ENCODE peak calls at places on chromosomes 6 and 20, in six cellular contexts. H, P, F, V, D and K are unnamed samples. For H3K4me1, the result is how much of the 10 kb centered on the place peaks cover.

GRCh38 chr20:35661013-35661412 is 3.7 kb downstream of the CPNE1 start:
- DNase-seq in H (no peak), P (no peak), F (no peak), V (no peak), D (no peak), K (no peak)

GRCh38 chr6:91660893-91661292 is 1074.0 kb upstream of the MAP3K7 start:
- DNase-seq in H (no peak), P (no peak), F (no peak), V (no peak), D (no peak), K (no peak)

GRCh38 chr20:607476-607875 is 2.6 kb downstream of the TCF15 start:
- DNase-seq in H (no peak), P (no peak), F (no peak), V (no peak), D (no peak), K (no peak)

GRCh38 chr6:74248966-74249365 is 553.0 kb downstream of the CD109 start:
- DNase-seq in H (no peak), P (no peak), F (no peak), V (peak), D (no peak), K (no peak)

GRCh38 chr6:34170341-34170740 is 24.5 kb upstream of the GRM4 start:
- DNase-seq in H (no peak), P (no peak), F (no peak), V (peak), D (no peak), K (no peak)

GRCh38 chr6:51570168-51570921 is 517.1 kb downstream of the PKHD1 start:
- DNase-seq in H (no peak), P (no peak), F (no peak), V (no peak), D (no peak), K (no peak)

GRCh38 chr20:50663095-50663821 is 28.1 kb downstream of the RIPOR3 start:
- DNase-seq in H (no peak), P (peak), F (no peak), V (no peak), D (peak), K (peak)

GRCh38 chr20:64188071-64188470 is 23.8 kb downstream of the MYT1 start:
- DNase-seq in H (no peak), P (no peak), F (no peak), V (no peak), D (no peak), K (no peak)

GRCh38 chr20:6828794-6829423 is 61.4 kb downstream of the BMP2 start:
- DNase-seq in H (peak), P (peak), F (peak), V (peak), D (peak), K (no peak)

GRCh38 chr6:170175644-170176620 is 114.9 kb downstream of the DLL1 start:
- DNase-seq in H (no peak), P (no peak), F (no peak), V (no peak), D (no peak), K (peak)

GRCh38 chr6:145318952-145319351 is 416.4 kb downstream of the EPM2A start:
- DNase-seq in H (no peak), P (no peak), F (no peak), V (no peak), D (no peak), K (no peak)

GRCh38 chr6:134119481-134119880 is 67.1 kb upstream of the SLC2A12 start:
- DNase-seq in H (no peak), P (no peak), F (no peak), V (no peak), D (no peak), K (no peak)

GRCh38 chr20:50313827-50314226 is 123.2 kb downstream of the CEBPB start:
- DNase-seq in H (no peak), P (no peak), F (no peak), V (no peak), D (no peak), K (peak)

GRCh38 chr6:37192669-37193068 is 22.7 kb downstream of the PIM1 start:
- DNase-seq in H (no peak), P (no peak), F (no peak), V (no peak), D (no peak), K (no peak)

GRCh38 chr20:20668639-20669038 is 43.8 kb downstream of the RALGAPA2 start:
- DNase-seq in H (peak), P (no peak), F (no peak), V (no peak), D (no peak), K (no peak)

GRCh38 chr6:141634269-141634668 is 498.5 kb upstream of the GJE1 start:
- DNase-seq in H (no peak), P (no peak), F (no peak), V (no peak), D (no peak), K (no peak)

GRCh38 chr20:3586111-3586510 is 77.1 kb downstream of the GFRA4 start:
- DNase-seq in H (no peak), P (no peak), F (no peak), V (no peak), D (no peak), K (no peak)

GRCh38 chr20:34415079-34415478 is 52.0 kb downstream of the ITCH start:
- DNase-seq in H (no peak), P (no peak), F (no peak), V (no peak), D (no peak), K (no peak)

GRCh38 chr6:139448094-139448649 is 73.7 kb upstream of the CITED2 start:
- DNase-seq in H (no peak), P (no peak), F (no peak), V (peak), D (no peak), K (no peak)

GRCh38 chr6:17042422-17043147 is 59.3 kb upstream of the STMND1 start:
- DNase-seq in H (peak), P (peak), F (no peak), V (peak), D (peak), K (no peak)

GRCh38 chr6:2578729-2579128 is 172.0 kb downstream of the MYLK4 start:
- DNase-seq in H (peak), P (no peak), F (no peak), V (peak), D (no peak), K (no peak)

GRCh38 chr6:2579789-2580570 is 170.7 kb downstream of the MYLK4 start:
- DNase-seq in H (peak), P (no peak), F (no peak), V (no peak), D (no peak), K (no peak)

GRCh38 chr6:2581611-2582010 is 169.1 kb downstream of the MYLK4 start:
- DNase-seq in H (no peak), P (no peak), F (no peak), V (no peak), D (no peak), K (no peak)

GRCh38 chr6:2580996-2581395 is 169.7 kb downstream of the MYLK4 start:
- DNase-seq in H (peak), P (no peak), F (no peak), V (no peak), D (no peak), K (no peak)

GRCh38 chr6:2579241-2579761 is 171.4 kb downstream of the MYLK4 start:
- DNase-seq in H (peak), P (no peak), F (peak), V (peak), D (no peak), K (no peak)
- H3K27ac ChIP-seq in H (peak), P (no peak), F (peak), V (peak), D (no peak), K (no peak)

DNA sequence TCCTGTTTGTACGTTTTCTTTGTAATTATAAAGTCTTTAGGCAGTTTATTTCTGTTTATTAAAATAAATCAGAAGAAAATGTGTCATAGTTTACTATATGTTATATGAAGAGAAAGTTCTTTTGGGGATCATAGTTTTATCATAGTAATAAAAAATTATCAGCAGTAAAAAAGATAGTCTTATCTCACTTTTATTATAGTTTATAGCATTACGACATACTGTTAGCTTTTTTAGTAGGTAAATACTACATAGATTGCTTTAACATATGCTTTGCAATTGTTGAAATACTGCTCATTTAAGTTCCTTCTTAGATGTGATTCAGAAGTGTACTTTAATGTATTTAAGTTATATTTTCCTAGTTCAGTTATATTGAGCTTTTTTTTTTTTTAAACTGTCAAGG is 13.9 kb downstream of the QKI start:
- DNase-seq in H (no peak), P (no peak), F (no peak), V (no peak), D (peak), K (no peak)
- H3K4me1 ChIP-seq in H (half or more), P (under half), F (under half), V (under half), D (under half), K (under half)

DNA sequence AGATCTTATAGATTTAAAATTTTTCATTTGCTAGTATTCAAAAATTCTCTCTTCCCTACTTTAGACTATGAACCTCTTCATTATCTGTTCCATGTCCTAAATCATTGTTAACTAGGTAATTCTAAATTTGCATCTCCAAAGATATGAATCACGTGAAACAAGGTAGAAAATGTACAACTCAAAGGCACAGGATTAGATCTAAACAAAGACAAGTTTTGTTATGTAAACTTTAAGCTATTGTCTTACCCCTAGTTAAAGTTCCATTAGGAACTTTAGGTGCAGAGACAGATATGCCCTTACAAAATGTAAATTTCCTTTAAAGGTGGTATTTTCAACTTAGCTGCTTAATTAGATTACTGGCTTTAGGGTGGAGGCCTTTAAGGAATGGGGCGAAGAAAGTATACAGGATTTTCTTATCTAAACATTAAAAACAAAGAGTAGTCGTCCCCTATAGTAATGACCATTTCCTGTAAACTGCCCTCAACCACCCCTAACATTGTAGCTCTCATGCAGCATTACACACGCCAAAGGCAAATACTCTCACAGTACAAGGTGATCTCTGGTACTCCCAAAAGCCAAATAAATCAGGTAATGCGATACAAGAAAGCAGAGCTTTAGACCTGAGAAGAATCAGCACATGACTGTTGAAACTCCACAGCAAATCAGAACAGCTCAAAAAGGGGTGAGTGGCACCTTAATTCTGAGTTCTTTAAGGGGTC is 57.4 kb upstream of the MRAP2 start:
- DNase-seq in H (no peak), P (no peak), F (no peak), V (no peak), D (no peak), K (no peak)
- H3K27ac ChIP-seq in H (no peak), P (no peak), F (no peak), V (no peak), D (no peak), K (no peak)

DNA sequence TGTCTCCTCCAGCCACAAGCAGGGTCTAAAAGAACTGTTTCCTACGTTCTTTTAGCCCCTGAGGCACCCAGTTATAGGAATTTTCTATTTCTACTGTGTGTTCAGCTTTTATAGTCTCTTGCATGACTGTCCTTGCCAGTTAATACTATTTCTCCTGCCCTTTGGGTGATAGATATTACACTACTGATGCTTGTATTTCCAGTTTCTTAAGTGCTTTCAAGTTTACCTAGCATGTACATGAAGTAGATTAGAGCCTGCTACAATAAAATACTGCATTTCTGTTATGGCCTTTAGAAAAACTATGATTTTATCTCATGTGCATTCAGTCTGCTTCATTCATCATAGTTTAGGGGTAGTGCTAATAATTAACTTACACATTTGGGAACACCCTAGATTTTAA is 89.6 kb downstream of the FOXO3 start:
- DNase-seq in H (no peak), P (no peak), F (no peak), V (no peak), D (no peak), K (no peak)
- H3K4me1 ChIP-seq in H (under half), P (under half), F (under half), V (under half), D (under half), K (half or more)

DNA sequence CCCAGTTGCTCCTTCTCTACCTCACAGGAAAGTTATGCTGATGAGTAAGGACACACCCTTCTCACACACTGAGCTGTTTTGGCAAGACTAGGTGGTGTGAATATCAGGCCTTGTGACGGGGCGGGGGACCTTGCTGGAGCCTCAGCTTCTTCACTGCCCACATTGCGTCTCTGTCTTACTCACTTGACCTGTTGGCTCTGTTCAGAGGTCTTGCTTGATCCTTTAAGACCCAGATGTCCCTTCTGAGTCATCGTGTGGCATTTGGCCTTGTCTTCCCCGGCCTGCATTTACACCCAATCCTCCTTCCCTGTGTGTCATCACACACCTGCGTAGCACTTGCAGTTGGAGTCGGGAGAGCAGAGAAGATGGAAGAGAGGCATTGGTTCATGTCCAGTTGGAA is 8.3 kb upstream of the PRND start:
- DNase-seq in H (no peak), P (peak), F (peak), V (no peak), D (no peak), K (no peak)
- H3K27ac ChIP-seq in H (no peak), P (no peak), F (no peak), V (no peak), D (no peak), K (no peak)

DNA sequence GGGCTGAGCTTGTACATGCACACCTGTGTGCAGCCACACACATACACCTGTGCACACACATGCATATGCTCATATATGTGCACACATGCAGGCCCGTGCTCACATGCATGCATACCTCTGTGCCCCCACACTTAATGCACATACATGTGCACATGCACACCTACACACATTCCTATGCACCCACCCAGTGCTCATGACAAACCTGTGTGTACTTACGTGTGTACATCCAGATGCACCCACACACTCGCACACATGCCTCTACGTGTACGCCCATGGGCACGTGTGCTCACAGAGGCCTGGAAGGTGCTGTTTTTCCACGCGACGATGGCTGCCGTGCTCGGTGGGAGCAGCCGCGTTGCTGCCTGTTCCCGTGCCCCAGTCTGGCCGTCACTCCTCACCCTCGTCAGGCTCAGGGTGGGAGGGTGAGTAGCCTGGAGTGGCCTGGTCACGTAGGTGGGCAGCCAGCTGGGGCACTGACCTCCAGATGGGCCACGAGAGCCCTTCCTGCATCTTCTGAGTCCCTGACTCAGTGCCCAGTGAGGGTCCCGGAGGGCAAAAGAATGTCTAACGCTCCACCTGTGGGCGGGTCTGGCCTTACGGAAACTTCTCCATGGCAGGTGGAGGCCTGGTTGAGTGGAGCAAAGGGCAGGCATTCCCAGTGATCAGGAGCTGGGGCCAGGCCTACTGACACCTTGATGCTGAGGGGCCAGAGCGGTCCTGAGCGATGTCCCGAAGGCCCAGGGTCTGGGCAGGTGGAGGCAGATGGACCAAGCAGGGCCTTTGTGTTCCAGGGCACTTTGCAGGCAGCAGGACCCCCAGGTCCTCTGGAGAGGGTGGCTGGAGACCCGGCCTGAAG is 8.0 kb upstream of the GATA5 start:
- DNase-seq in H (no peak), P (no peak), F (no peak), V (no peak), D (peak), K (no peak)
- H3K4me1 ChIP-seq in H (half or more), P (under half), F (under half), V (under half), D (under half), K (under half)

DNA sequence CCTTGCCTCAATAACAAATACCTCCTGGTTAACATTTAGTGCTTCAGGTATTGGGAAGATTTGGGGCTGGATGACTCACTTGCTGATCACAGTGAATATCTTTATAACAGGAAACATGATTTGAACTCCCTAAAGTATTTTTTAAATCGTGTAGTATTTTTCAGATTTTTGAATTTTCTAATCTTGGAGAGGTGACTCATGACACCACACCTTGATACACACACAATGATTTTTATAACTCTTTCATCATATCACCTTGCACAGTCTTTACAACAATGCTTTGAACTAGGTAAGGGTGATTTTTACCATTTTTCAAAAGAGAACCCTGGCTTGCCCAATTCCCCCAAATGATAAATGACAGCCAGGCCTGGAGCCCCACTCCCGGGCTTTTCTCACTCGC is 273.5 kb downstream of the UST start:
- DNase-seq in H (no peak), P (no peak), F (no peak), V (no peak), D (no peak), K (no peak)
- H3K27ac ChIP-seq in H (no peak), P (no peak), F (no peak), V (no peak), D (no peak), K (no peak)

GRCh38 chr6:142958343-142958742 is 13.4 kb upstream of the HIVEP2 start:
- DNase-seq in H (no peak), P (no peak), F (no peak), V (no peak), D (no peak), K (no peak)
- H3K4me1 ChIP-seq in H (under half), P (under half), F (under half), V (under half), D (under half), K (under half)